ENCODE peak calls at places on chromosome 10, in eight cellular contexts. U is AG04450; W is adrenal gland; L is GM23248; J is mesendoderm; M is DND-41; B is CD8-positive, alpha-beta T cell; C is A549. Q is an unnamed sample.

GRCh38 chr10:22183771-22184466 is 33.9 kb downstream of the EBLN1 start:
- DNase-seq in M (no peak), B (no peak), L (peak), C (no peak), W (no peak), J (no peak), U (no peak), Q (no peak)

GRCh38 chr10:416091-416515 is 273.4 kb downstream of the DIP2C start:
- DNase-seq in W (no peak), B (no peak), M (no peak), J (peak), U (no peak), C (peak), L (no peak), Q (no peak)

GRCh38 chr10:110408203-110408871 is 89.4 kb upstream of the DUSP5 start:
- DNase-seq in L (peak), M (no peak), W (no peak), J (peak), B (no peak), C (peak), U (no peak), Q (no peak)

GRCh38 chr10:13867822-13868221 is 281.1 kb downstream of the PRPF18 start:
- DNase-seq in J (no peak), U (no peak), C (no peak), M (no peak), B (no peak), W (no peak), L (no peak), Q (no peak)

GRCh38 chr10:68333058-68333395 is 299 bp upstream of the PBLD start:
- DNase-seq in J (no peak), M (no peak), L (peak), U (no peak), B (no peak), W (no peak), C (no peak), Q (no peak)

GRCh38 chr10:108783897-108784296 is 1139.4 kb downstream of the XPNPEP1 start:
- DNase-seq in L (peak), W (no peak), B (no peak), M (peak), U (no peak), C (peak), J (peak), Q (peak)

GRCh38 chr10:74988055-74988773 is 123.2 kb upstream of the SAMD8 start:
- DNase-seq in M (no peak), C (no peak), J (no peak), L (peak), W (no peak), U (no peak), B (no peak), Q (peak)

GRCh38 chr10:50422259-50422658 is 170.9 kb upstream of the ASAH2 start:
- DNase-seq in B (no peak), M (no peak), U (no peak), L (no peak), W (no peak), J (no peak), C (no peak), Q (no peak)

GRCh38 chr10:84665883-84666463 is 337.6 kb downstream of the CCSER2 start:
- DNase-seq in M (peak), U (no peak), J (peak), B (no peak), W (no peak), L (no peak), C (peak), Q (peak)

GRCh38 chr10:14601872-14602725 is 172.6 kb downstream of the FAM107B start:
- DNase-seq in L (peak), B (peak), M (peak), U (no peak), C (peak), J (peak), W (peak), Q (no peak)

GRCh38 chr10:36630267-36630666 is 495.1 kb upstream of the ANKRD30A start:
- DNase-seq in B (no peak), M (no peak), L (no peak), J (no peak), W (no peak), U (no peak), C (no peak), Q (no peak)

GRCh38 chr10:5948999-5949759 is 28.2 kb downstream of the IL15RA start:
- DNase-seq in M (peak), W (peak), J (peak), C (peak), B (no peak), L (peak), U (peak), Q (peak)

GRCh38 chr10:78700413-78700812 is 368.4 kb upstream of the ZMIZ1 start:
- DNase-seq in B (no peak), M (no peak), J (no peak), W (peak), L (peak), C (peak), U (no peak), Q (peak)

GRCh38 chr10:86356306-86356705 is 10.3 kb downstream of the GRID1 start:
- DNase-seq in B (no peak), L (no peak), C (no peak), U (no peak), J (no peak), M (no peak), W (no peak), Q (no peak)

GRCh38 chr10:43061764-43062163 is 15.1 kb upstream of the RET start:
- DNase-seq in W (no peak), M (no peak), J (no peak), U (no peak), C (no peak), B (no peak), L (peak), Q (no peak)

GRCh38 chr10:46992794-46993552 is 81.7 kb downstream of the PTPN20 start:
- DNase-seq in L (peak), U (no peak), C (peak), J (peak), W (peak), M (no peak), B (no peak), Q (peak)

GRCh38 chr10:79983286-79983909 is 34.5 kb upstream of the SFTPD start:
- DNase-seq in C (no peak), M (no peak), J (no peak), B (no peak), L (no peak), U (no peak), W (no peak), Q (no peak)

GRCh38 chr10:117501460-117502035 is 41.0 kb upstream of the EMX2 start:
- DNase-seq in W (no peak), C (no peak), L (no peak), M (no peak), J (no peak), U (no peak), B (no peak), Q (no peak)

GRCh38 chr10:117942261-117942660 is 104.5 kb downstream of the RAB11FIP2 start:
- DNase-seq in B (no peak), W (no peak), U (no peak), C (no peak), J (no peak), M (no peak), L (no peak), Q (no peak)

GRCh38 chr10:75234017-75234682 is 1.6 kb downstream of the COMTD1 start:
- DNase-seq in W (peak), M (peak), U (peak), B (peak), J (peak), C (peak), L (peak), Q (peak)

GRCh38 chr10:132921818-132922807 is 20.3 kb downstream of the CFAP46 start:
- DNase-seq in B (no peak), U (no peak), M (no peak), L (no peak), W (no peak), C (no peak), J (no peak), Q (no peak)

GRCh38 chr10:124683816-124684215 is 60.4 kb downstream of the FAM53B start:
- DNase-seq in C (no peak), U (no peak), W (no peak), M (no peak), B (no peak), J (no peak), L (no peak), Q (no peak)

GRCh38 chr10:132001238-132001977 is 19.7 kb upstream of the BNIP3 start:
- DNase-seq in M (no peak), J (peak), B (no peak), W (peak), C (peak), L (no peak), U (no peak), Q (peak)

GRCh38 chr10:120422459-120422858 is 34.6 kb upstream of the PLPP4 start:
- DNase-seq in W (no peak), L (peak), M (no peak), J (peak), B (no peak), C (no peak), U (no peak), Q (no peak)

GRCh38 chr10:13904053-13904452 is 317.3 kb downstream of the PRPF18 start:
- DNase-seq in B (no peak), L (no peak), M (no peak), W (no peak), C (no peak), J (no peak), U (no peak), Q (no peak)

GRCh38 chr10:5975641-5976473 is 1.5 kb downstream of the IL15RA start:
- DNase-seq in J (peak), C (no peak), L (peak), M (peak), W (peak), U (no peak), B (peak), Q (no peak)

GRCh38 chr10:23362879-23363787 is 18.5 kb upstream of the C10orf67 start:
- DNase-seq in L (no peak), B (peak), J (no peak), C (no peak), U (no peak), W (no peak), M (no peak), Q (peak)

GRCh38 chr10:77463967-77464745 is 173.5 kb downstream of the KCNMA1 start:
- DNase-seq in C (no peak), M (no peak), J (no peak), B (no peak), L (peak), W (no peak), U (no peak), Q (no peak)

GRCh38 chr10:76621886-76622620 is 1015.6 kb downstream of the KCNMA1 start:
- DNase-seq in M (no peak), W (no peak), J (no peak), L (peak), C (no peak), U (no peak), B (no peak), Q (no peak)

GRCh38 chr10:125248489-125248888 is 88.1 kb upstream of the CTBP2 start:
- DNase-seq in W (no peak), U (no peak), B (no peak), J (no peak), L (no peak), C (no peak), M (no peak), Q (no peak)

GRCh38 chr10:69333205-69333604 is 54.9 kb downstream of the HK1 start:
- DNase-seq in B (no peak), L (peak), C (no peak), M (no peak), W (no peak), J (peak), U (no peak), Q (no peak)

DNA sequence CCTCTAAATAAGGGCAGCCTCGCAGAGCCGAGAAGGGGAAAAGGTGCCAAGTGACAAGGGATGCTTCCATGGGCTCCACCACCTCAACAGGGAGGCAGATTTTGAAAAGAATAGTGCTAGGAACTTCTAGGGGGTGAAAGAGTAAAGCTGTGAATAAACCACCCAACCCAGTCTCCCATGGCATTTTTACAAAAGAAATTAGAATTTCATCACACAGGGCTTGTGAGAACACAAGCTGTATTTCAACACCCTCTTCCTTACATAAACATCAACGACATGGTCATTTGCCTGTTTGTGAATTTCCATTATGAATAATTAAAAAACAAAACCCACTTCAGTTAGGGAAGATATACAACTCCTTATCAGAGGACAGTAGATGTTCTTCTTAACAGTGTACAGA is 207.9 kb upstream of the MGMT start:
- DNase-seq in L (no peak), W (no peak), C (no peak), J (no peak), U (no peak), M (no peak), B (no peak), Q (no peak)
- H3K4me3 ChIP-seq in L (no peak), W (no peak), C (no peak), J (no peak), U (no peak), M (no peak), B (no peak), Q (no peak)

GRCh38 chr10:59000162-59000825 is 176.1 kb upstream of the PHYHIPL start:
- DNase-seq in B (no peak), W (no peak), M (no peak), J (no peak), U (no peak), C (no peak), L (no peak), Q (no peak)

GRCh38 chr10:58996866-58997265 is 179.6 kb upstream of the PHYHIPL start:
- DNase-seq in M (no peak), J (no peak), U (no peak), L (no peak), C (no peak), W (no peak), B (no peak), Q (no peak)

GRCh38 chr10:59002011-59002410 is 174.4 kb upstream of the PHYHIPL start:
- DNase-seq in M (no peak), W (no peak), L (no peak), J (no peak), C (no peak), B (no peak), U (no peak), Q (no peak)

GRCh38 chr10:58996063-58996462 is 180.4 kb upstream of the PHYHIPL start:
- DNase-seq in U (no peak), W (no peak), J (no peak), C (no peak), L (no peak), M (no peak), B (no peak), Q (no peak)

GRCh38 chr10:58998924-58999713 is 177.3 kb upstream of the PHYHIPL start:
- DNase-seq in W (no peak), C (no peak), U (no peak), B (no peak), J (no peak), M (no peak), L (no peak), Q (no peak)
- H3K4me3 ChIP-seq in W (no peak), C (no peak), U (no peak), B (no peak), J (no peak), M (no peak), L (no peak), Q (no peak)

GRCh38 chr10:44792119-44792783 is 118.9 kb upstream of the TMEM72 start:
- DNase-seq in U (no peak), J (no peak), M (no peak), B (no peak), W (no peak), L (peak), C (no peak), Q (no peak)
- H3K4me3 ChIP-seq in U (no peak), J (no peak), M (no peak), B (no peak), W (no peak), L (no peak), C (no peak), Q (no peak)

DNA sequence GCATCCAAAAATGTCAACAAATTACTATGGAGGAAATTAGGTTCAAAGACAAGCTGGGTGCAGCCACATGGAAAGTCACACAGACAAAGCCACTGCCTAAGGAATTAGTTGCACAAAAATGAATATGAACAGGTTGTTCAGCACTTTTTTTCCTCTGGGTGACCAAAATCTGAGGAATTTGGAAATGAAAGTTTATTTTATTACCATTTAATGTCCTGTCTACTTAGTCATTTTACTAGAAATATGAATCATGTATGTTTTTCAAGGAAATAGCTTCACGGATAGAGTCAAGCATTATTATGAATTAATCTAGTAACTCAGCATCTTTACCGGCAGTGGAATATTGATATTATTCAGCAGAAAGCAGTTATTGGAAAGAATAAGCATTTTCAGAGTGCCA is 106.3 kb downstream of the ANK3 start:
- DNase-seq in B (no peak), C (peak), M (no peak), U (no peak), J (no peak), L (peak), W (no peak), Q (no peak)
- H3K4me3 ChIP-seq in B (no peak), C (peak), M (no peak), U (no peak), J (no peak), L (peak), W (no peak), Q (no peak)

GRCh38 chr10:122877264-122877663 is 2.1 kb downstream of the FAM24B start:
- DNase-seq in W (no peak), C (no peak), M (no peak), B (no peak), L (peak), J (peak), U (no peak), Q (no peak)
- H3K4me3 ChIP-seq in W (no peak), C (no peak), M (no peak), B (no peak), L (no peak), J (no peak), U (no peak), Q (no peak)

GRCh38 chr10:12332572-12333381 is 16.6 kb upstream of the CAMK1D start:
- DNase-seq in B (no peak), L (peak), C (peak), U (no peak), M (no peak), W (peak), J (no peak), Q (no peak)
- H3K4me3 ChIP-seq in B (no peak), L (peak), C (peak), U (no peak), M (no peak), W (no peak), J (no peak), Q (no peak)

DNA sequence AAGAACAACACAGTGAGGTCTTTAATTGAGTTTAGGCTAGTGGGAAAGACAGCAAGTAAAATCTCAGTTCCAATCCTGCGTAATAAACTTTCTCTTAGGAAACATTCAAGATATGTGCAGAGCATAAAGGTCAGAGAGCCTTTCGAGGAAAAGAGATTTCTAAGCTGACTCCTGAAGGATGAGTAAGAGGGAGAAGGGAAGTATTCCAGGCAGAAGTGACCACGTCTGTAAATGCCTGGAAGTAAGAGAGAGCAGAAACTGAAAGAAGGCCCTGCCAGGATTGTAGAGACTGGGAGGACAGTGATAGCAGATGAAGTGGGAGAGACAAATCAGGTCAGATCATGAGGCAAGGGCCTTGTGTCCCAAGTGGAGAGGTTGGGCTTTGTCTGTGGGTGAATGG is 41.8 kb downstream of the PNLIPRP3 start:
- DNase-seq in J (no peak), M (no peak), U (no peak), C (no peak), L (peak), B (no peak), W (no peak), Q (no peak)
- H3K4me3 ChIP-seq in J (no peak), M (no peak), U (no peak), C (no peak), L (no peak), B (no peak), W (no peak), Q (no peak)

GRCh38 chr10:94287331-94287730 is 75.4 kb downstream of the NOC3L start:
- DNase-seq in B (no peak), M (no peak), U (no peak), L (peak), J (no peak), W (no peak), C (no peak), Q (no peak)

GRCh38 chr10:94285271-94285670 is 77.5 kb downstream of the NOC3L start:
- DNase-seq in W (no peak), U (no peak), M (no peak), J (no peak), C (no peak), L (no peak), B (no peak), Q (no peak)

GRCh38 chr10:94288361-94289116 is 74.2 kb downstream of the NOC3L start:
- DNase-seq in U (no peak), B (no peak), M (no peak), C (no peak), J (no peak), W (no peak), L (no peak), Q (no peak)

GRCh38 chr10:94282369-94282768 is 80.4 kb downstream of the NOC3L start:
- DNase-seq in J (no peak), U (no peak), L (no peak), M (no peak), C (no peak), W (no peak), B (no peak), Q (no peak)

GRCh38 chr10:94286898-94287297 is 75.8 kb downstream of the NOC3L start:
- DNase-seq in L (no peak), J (no peak), C (no peak), M (no peak), U (no peak), W (no peak), B (no peak), Q (no peak)
- H3K4me3 ChIP-seq in L (no peak), J (no peak), C (no peak), M (no peak), U (no peak), W (no peak), B (no peak), Q (no peak)

DNA sequence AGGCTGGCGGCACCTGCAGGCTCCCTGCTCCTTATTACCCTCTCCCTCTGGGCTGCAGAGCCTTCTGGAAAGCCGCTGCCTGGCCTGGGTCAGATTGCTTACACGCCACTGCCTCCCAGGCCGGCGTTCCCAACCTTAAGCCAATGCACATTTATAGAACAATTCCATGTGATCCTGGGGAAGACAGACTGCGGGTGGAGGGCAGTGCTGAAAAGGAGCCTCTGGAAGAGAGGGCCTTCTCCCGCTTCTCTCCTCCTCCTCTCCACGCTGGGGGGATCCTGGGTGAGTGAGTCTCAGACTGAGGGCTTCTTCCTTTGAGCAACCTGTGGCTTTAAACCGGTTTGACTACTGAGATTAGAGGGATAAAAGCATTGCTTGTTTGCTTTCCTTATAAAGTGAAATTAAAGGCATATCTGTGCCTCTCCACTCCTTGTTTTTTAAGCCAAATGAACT is 5.5 kb downstream of the TACC2 start:
- DNase-seq in J (peak), B (no peak), W (no peak), U (no peak), C (no peak), L (peak), M (no peak), Q (no peak)
- H3K4me3 ChIP-seq in J (no peak), B (no peak), W (no peak), U (no peak), C (no peak), L (no peak), M (no peak), Q (no peak)

Q was measured in Jurkat, Clone E6-1.